ENCODE peak calls at places on chromosomes 2 and 18, in seven cellular contexts. One of them, this sample, is unnamed.

GRCh38 chr2:35873921-35874320 is 481.7 kb upstream of the CRIM1 start:
- DNase-seq in spleen: no peak
- DNase-seq in bronchial epithelial cell: no peak
- DNase-seq in A549: no peak
- DNase-seq in fibroblast of mammary gland: no peak
- DNase-seq in MM.1S: no peak
- DNase-seq in upper lobe of right lung: no peak
- DNase-seq in this sample: no peak

GRCh38 chr2:111054791-111055627 is 65.7 kb upstream of the BCL2L11 start:
- DNase-seq in spleen: no peak
- DNase-seq in bronchial epithelial cell: no peak
- DNase-seq in A549: no peak
- DNase-seq in fibroblast of mammary gland: no peak
- DNase-seq in MM.1S: no peak
- DNase-seq in upper lobe of right lung: no peak
- DNase-seq in this sample: peak

GRCh38 chr2:170139276-170139967 is 38.5 kb upstream of the MYO3B start:
- DNase-seq in spleen: no peak
- DNase-seq in bronchial epithelial cell: no peak
- DNase-seq in A549: no peak
- DNase-seq in fibroblast of mammary gland: no peak
- DNase-seq in MM.1S: no peak
- DNase-seq in upper lobe of right lung: no peak
- DNase-seq in this sample: peak

GRCh38 chr2:237475704-237476107 is 11.3 kb upstream of the MLPH start:
- DNase-seq in spleen: no peak
- DNase-seq in bronchial epithelial cell: peak
- DNase-seq in A549: peak
- DNase-seq in fibroblast of mammary gland: peak
- DNase-seq in MM.1S: no peak
- DNase-seq in upper lobe of right lung: peak
- DNase-seq in this sample: no peak

GRCh38 chr2:128315829-128316776 is 2.6 kb downstream of the HS6ST1 start:
- DNase-seq in spleen: peak
- DNase-seq in bronchial epithelial cell: no peak
- DNase-seq in A549: no peak
- DNase-seq in fibroblast of mammary gland: peak
- DNase-seq in MM.1S: no peak
- DNase-seq in upper lobe of right lung: peak
- DNase-seq in this sample: peak

GRCh38 chr2:143132360-143132759 is 3.1 kb downstream of the ARHGAP15 start:
- DNase-seq in spleen: no peak
- DNase-seq in bronchial epithelial cell: no peak
- DNase-seq in A549: no peak
- DNase-seq in fibroblast of mammary gland: no peak
- DNase-seq in MM.1S: no peak
- DNase-seq in upper lobe of right lung: no peak
- DNase-seq in this sample: peak

GRCh38 chr2:120747706-120748105 is 12.0 kb downstream of the GLI2 start:
- DNase-seq in spleen: no peak
- DNase-seq in bronchial epithelial cell: no peak
- DNase-seq in A549: no peak
- DNase-seq in fibroblast of mammary gland: no peak
- DNase-seq in MM.1S: no peak
- DNase-seq in upper lobe of right lung: no peak
- DNase-seq in this sample: no peak

GRCh38 chr2:221513251-221513650 is 58.9 kb downstream of the EPHA4 start:
- DNase-seq in spleen: no peak
- DNase-seq in bronchial epithelial cell: no peak
- DNase-seq in A549: no peak
- DNase-seq in fibroblast of mammary gland: no peak
- DNase-seq in MM.1S: no peak
- DNase-seq in upper lobe of right lung: no peak
- DNase-seq in this sample: no peak

GRCh38 chr18:76493213-76494107 is 1.6 kb downstream of the ZNF516 start:
- DNase-seq in spleen: no peak
- DNase-seq in bronchial epithelial cell: peak
- DNase-seq in A549: peak
- DNase-seq in fibroblast of mammary gland: peak
- DNase-seq in MM.1S: peak
- DNase-seq in upper lobe of right lung: no peak
- DNase-seq in this sample: peak

GRCh38 chr2:96159084-96159830 is 14.0 kb upstream of the DUSP2 start:
- DNase-seq in spleen: peak
- DNase-seq in bronchial epithelial cell: no peak
- DNase-seq in A549: no peak
- DNase-seq in fibroblast of mammary gland: no peak
- DNase-seq in MM.1S: no peak
- DNase-seq in upper lobe of right lung: peak
- DNase-seq in this sample: peak

GRCh38 chr18:8730080-8730827 is 24.9 kb downstream of the MTCL1 start:
- DNase-seq in spleen: no peak
- DNase-seq in bronchial epithelial cell: peak
- DNase-seq in A549: peak
- DNase-seq in fibroblast of mammary gland: peak
- DNase-seq in MM.1S: no peak
- DNase-seq in upper lobe of right lung: no peak
- DNase-seq in this sample: no peak

GRCh38 chr2:191386938-191387536 is 141.8 kb downstream of the MYO1B start:
- DNase-seq in spleen: no peak
- DNase-seq in bronchial epithelial cell: peak
- DNase-seq in A549: no peak
- DNase-seq in fibroblast of mammary gland: peak
- DNase-seq in MM.1S: no peak
- DNase-seq in upper lobe of right lung: no peak
- DNase-seq in this sample: no peak

GRCh38 chr18:59481436-59481835 is 122.4 kb upstream of the LMAN1 start:
- DNase-seq in spleen: no peak
- DNase-seq in bronchial epithelial cell: no peak
- DNase-seq in A549: no peak
- DNase-seq in fibroblast of mammary gland: peak
- DNase-seq in MM.1S: no peak
- DNase-seq in upper lobe of right lung: no peak
- DNase-seq in this sample: no peak

GRCh38 chr18:53544926-53545325 is 679.5 kb downstream of the MBD2 start:
- DNase-seq in spleen: no peak
- DNase-seq in bronchial epithelial cell: no peak
- DNase-seq in A549: no peak
- DNase-seq in fibroblast of mammary gland: no peak
- DNase-seq in MM.1S: no peak
- DNase-seq in upper lobe of right lung: no peak
- DNase-seq in this sample: no peak

GRCh38 chr18:58784601-58785137 is 80.0 kb upstream of the ZNF532 start:
- DNase-seq in spleen: no peak
- DNase-seq in bronchial epithelial cell: no peak
- DNase-seq in A549: peak
- DNase-seq in fibroblast of mammary gland: no peak
- DNase-seq in MM.1S: no peak
- DNase-seq in upper lobe of right lung: no peak
- DNase-seq in this sample: no peak

GRCh38 chr18:12391487-12392136 is 14.6 kb upstream of the AFG3L2 start:
- DNase-seq in spleen: peak
- DNase-seq in bronchial epithelial cell: peak
- DNase-seq in A549: peak
- DNase-seq in fibroblast of mammary gland: peak
- DNase-seq in MM.1S: peak
- DNase-seq in upper lobe of right lung: peak
- DNase-seq in this sample: peak

GRCh38 chr2:75632091-75632704 is 14.4 kb upstream of the MRPL19 start:
- DNase-seq in spleen: no peak
- DNase-seq in bronchial epithelial cell: peak
- DNase-seq in A549: no peak
- DNase-seq in fibroblast of mammary gland: peak
- DNase-seq in MM.1S: no peak
- DNase-seq in upper lobe of right lung: no peak
- DNase-seq in this sample: no peak

GRCh38 chr18:12679183-12679786 is 21.4 kb upstream of the SPIRE1 start:
- DNase-seq in spleen: peak
- DNase-seq in bronchial epithelial cell: no peak
- DNase-seq in A549: no peak
- DNase-seq in fibroblast of mammary gland: peak
- DNase-seq in MM.1S: no peak
- DNase-seq in upper lobe of right lung: peak
- DNase-seq in this sample: no peak

GRCh38 chr2:178268435-178268834 is 74.1 kb downstream of the OSBPL6 start:
- DNase-seq in spleen: no peak
- DNase-seq in bronchial epithelial cell: peak
- DNase-seq in A549: no peak
- DNase-seq in fibroblast of mammary gland: peak
- DNase-seq in MM.1S: no peak
- DNase-seq in upper lobe of right lung: no peak
- DNase-seq in this sample: no peak

GRCh38 chr2:229164545-229165249 is 106.4 kb downstream of the PID1 start:
- DNase-seq in spleen: no peak
- DNase-seq in bronchial epithelial cell: peak
- DNase-seq in A549: no peak
- DNase-seq in fibroblast of mammary gland: peak
- DNase-seq in MM.1S: no peak
- DNase-seq in upper lobe of right lung: no peak
- DNase-seq in this sample: no peak

DNA sequence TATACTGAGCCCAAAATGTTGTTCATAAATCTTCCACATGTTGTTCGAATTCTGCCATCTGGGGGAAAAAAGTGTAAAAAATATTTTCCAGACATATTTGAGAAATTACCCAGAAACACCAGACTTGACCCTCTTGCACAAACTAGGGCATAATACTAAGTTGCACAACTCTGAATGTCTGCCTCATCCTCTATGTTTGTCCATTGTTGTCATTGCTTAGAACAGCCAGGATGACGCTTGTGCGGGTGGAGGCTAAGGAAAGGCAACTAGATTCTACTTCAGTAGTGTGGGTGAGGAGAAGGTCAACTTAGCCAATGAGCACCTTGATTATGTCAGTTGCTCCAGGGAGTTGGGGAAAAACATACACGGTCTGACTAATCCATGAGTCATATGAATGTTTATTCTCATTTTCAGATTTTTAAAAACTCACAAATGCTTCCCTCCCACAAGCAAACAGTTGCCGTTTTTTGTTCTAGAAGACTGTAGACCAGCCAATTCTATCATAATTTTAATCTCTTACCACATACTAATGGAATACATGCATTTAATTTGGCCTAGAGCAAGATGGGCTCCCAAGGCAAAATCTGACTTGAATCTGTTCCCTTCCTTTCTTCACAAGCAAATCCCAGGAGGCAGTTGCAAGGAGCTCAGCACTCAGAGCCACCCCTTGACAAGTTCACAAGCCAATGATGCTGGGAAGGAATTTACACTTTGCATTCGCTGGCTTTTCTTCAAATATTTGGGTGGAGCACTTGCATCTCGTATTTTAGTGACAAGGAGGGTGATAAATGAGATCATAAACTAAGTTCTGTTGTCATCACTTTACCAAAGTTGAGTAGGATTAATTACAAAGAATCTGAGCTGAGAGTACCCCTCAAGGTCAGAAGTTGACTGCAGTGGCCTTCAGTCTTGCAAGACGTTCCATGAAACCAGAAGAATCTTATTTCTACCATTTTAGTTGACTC is 163.2 kb upstream of the TWIST2 start:
- DNase-seq in spleen: no peak
- DNase-seq in bronchial epithelial cell: peak
- DNase-seq in A549: peak
- DNase-seq in fibroblast of mammary gland: peak
- DNase-seq in MM.1S: no peak
- DNase-seq in upper lobe of right lung: no peak
- DNase-seq in this sample: no peak
- TF ChIP-seq CTCF in spleen: no peak
- TF ChIP-seq CTCF in bronchial epithelial cell: no peak
- TF ChIP-seq CTCF in A549: peak
- TF ChIP-seq CTCF in fibroblast of mammary gland: peak
- TF ChIP-seq CTCF in MM.1S: no peak
- TF ChIP-seq CTCF in upper lobe of right lung: no peak
- TF ChIP-seq CTCF in this sample: no peak

GRCh38 chr2:69269330-69269729 is 117.7 kb downstream of the GFPT1 start:
- DNase-seq in spleen: no peak
- DNase-seq in bronchial epithelial cell: no peak
- DNase-seq in A549: no peak
- DNase-seq in fibroblast of mammary gland: no peak
- DNase-seq in MM.1S: no peak
- DNase-seq in upper lobe of right lung: no peak
- DNase-seq in this sample: no peak
- H3K4me3 ChIP-seq in spleen: no peak
- H3K4me3 ChIP-seq in bronchial epithelial cell: no peak
- H3K4me3 ChIP-seq in A549: no peak
- H3K4me3 ChIP-seq in fibroblast of mammary gland: no peak
- H3K4me3 ChIP-seq in MM.1S: no peak
- H3K4me3 ChIP-seq in upper lobe of right lung: no peak
- H3K4me3 ChIP-seq in this sample: no peak

DNA sequence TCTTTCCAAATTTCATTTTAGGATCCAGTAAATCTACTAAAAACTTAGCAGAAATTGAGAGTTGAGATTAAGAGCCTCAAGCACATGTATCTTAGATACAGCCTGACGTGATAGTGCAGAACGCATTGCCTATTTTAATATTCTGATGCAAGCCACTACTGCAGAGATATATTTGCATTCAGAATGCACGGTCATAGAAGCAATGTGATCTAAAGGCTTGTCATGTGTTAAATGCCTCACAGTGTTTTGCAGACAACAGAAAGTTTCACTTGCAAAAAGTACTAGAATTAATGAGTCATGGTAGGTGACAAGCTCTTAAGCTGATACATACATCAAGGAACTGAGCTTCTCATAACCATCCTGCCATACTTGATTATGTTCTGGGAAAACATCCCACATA is 886.7 kb upstream of the CHAC2 start:
- DNase-seq in spleen: no peak
- DNase-seq in bronchial epithelial cell: no peak
- DNase-seq in A549: no peak
- DNase-seq in fibroblast of mammary gland: no peak
- DNase-seq in MM.1S: no peak
- DNase-seq in upper lobe of right lung: no peak
- DNase-seq in this sample: no peak
- TF ChIP-seq CTCF in spleen: no peak
- TF ChIP-seq CTCF in bronchial epithelial cell: no peak
- TF ChIP-seq CTCF in A549: no peak
- TF ChIP-seq CTCF in fibroblast of mammary gland: no peak
- TF ChIP-seq CTCF in MM.1S: no peak
- TF ChIP-seq CTCF in upper lobe of right lung: no peak
- TF ChIP-seq CTCF in this sample: no peak

GRCh38 chr18:5628512-5629255 is 84.9 kb upstream of the EPB41L3 start:
- DNase-seq in spleen: peak
- DNase-seq in bronchial epithelial cell: no peak
- DNase-seq in A549: no peak
- DNase-seq in fibroblast of mammary gland: peak
- DNase-seq in MM.1S: peak
- DNase-seq in upper lobe of right lung: peak
- DNase-seq in this sample: no peak

GRCh38 chr18:5626130-5626880 is 82.5 kb upstream of the EPB41L3 start:
- DNase-seq in spleen: no peak
- DNase-seq in bronchial epithelial cell: no peak
- DNase-seq in A549: no peak
- DNase-seq in fibroblast of mammary gland: no peak
- DNase-seq in MM.1S: no peak
- DNase-seq in upper lobe of right lung: no peak
- DNase-seq in this sample: no peak

GRCh38 chr18:5622905-5623304 is 79.1 kb upstream of the EPB41L3 start:
- DNase-seq in spleen: no peak
- DNase-seq in bronchial epithelial cell: no peak
- DNase-seq in A549: no peak
- DNase-seq in fibroblast of mammary gland: peak
- DNase-seq in MM.1S: no peak
- DNase-seq in upper lobe of right lung: no peak
- DNase-seq in this sample: no peak

GRCh38 chr18:5627756-5628511 is 84.1 kb upstream of the EPB41L3 start:
- DNase-seq in spleen: no peak
- DNase-seq in bronchial epithelial cell: no peak
- DNase-seq in A549: no peak
- DNase-seq in fibroblast of mammary gland: no peak
- DNase-seq in MM.1S: no peak
- DNase-seq in upper lobe of right lung: no peak
- DNase-seq in this sample: no peak

GRCh38 chr18:5625076-5625475 is 81.3 kb upstream of the EPB41L3 start:
- DNase-seq in spleen: no peak
- DNase-seq in bronchial epithelial cell: no peak
- DNase-seq in A549: no peak
- DNase-seq in fibroblast of mammary gland: no peak
- DNase-seq in MM.1S: no peak
- DNase-seq in upper lobe of right lung: no peak
- DNase-seq in this sample: no peak
- H3K4me3 ChIP-seq in spleen: no peak
- H3K4me3 ChIP-seq in bronchial epithelial cell: no peak
- H3K4me3 ChIP-seq in A549: no peak
- H3K4me3 ChIP-seq in fibroblast of mammary gland: no peak
- H3K4me3 ChIP-seq in MM.1S: no peak
- H3K4me3 ChIP-seq in upper lobe of right lung: no peak
- H3K4me3 ChIP-seq in this sample: no peak

This sample was measured in GM12865.